ENCODE peak calls at places on chromosomes 3 and 15, in four cellular contexts. One of them, this sample, is unnamed.

GRCh38 chr3:26624209-26624775 is 1.7 kb downstream of the LRRC3B start:
- DNase-seq in NCI-H1092 treated with DMSO at 0.1 percent for 48 hours: no peak
- DNase-seq in EH: no peak
- DNase-seq in LoVo: no peak
- DNase-seq in this sample: peak

GRCh38 chr3:12159227-12159601 is 502 bp upstream of the TIMP4 start:
- DNase-seq in NCI-H1092 treated with DMSO at 0.1 percent for 48 hours: peak
- DNase-seq in EH: peak
- DNase-seq in LoVo: peak
- DNase-seq in this sample: peak

GRCh38 chr3:189389346-189389745 is 217.6 kb downstream of the TPRG1 start:
- DNase-seq in NCI-H1092 treated with DMSO at 0.1 percent for 48 hours: no peak
- DNase-seq in EH: no peak
- DNase-seq in LoVo: no peak
- DNase-seq in this sample: no peak

GRCh38 chr15:68479406-68479805 is 47.4 kb upstream of the ITGA11 start:
- DNase-seq in NCI-H1092 treated with DMSO at 0.1 percent for 48 hours: no peak
- DNase-seq in EH: peak
- DNase-seq in LoVo: no peak
- DNase-seq in this sample: no peak

GRCh38 chr3:142353571-142353970 is 94.3 kb downstream of the XRN1 start:
- DNase-seq in NCI-H1092 treated with DMSO at 0.1 percent for 48 hours: no peak
- DNase-seq in EH: peak
- DNase-seq in LoVo: no peak
- DNase-seq in this sample: no peak

GRCh38 chr3:189548053-189548452 is 83.1 kb upstream of the TP63 start:
- DNase-seq in NCI-H1092 treated with DMSO at 0.1 percent for 48 hours: no peak
- DNase-seq in EH: no peak
- DNase-seq in LoVo: no peak
- DNase-seq in this sample: no peak

GRCh38 chr3:143037867-143038266 is 36.5 kb downstream of the U2SURP start:
- DNase-seq in NCI-H1092 treated with DMSO at 0.1 percent for 48 hours: no peak
- DNase-seq in EH: no peak
- DNase-seq in LoVo: no peak
- DNase-seq in this sample: peak

GRCh38 chr15:40291088-40291574 is 8.3 kb upstream of the ANKRD63 start:
- DNase-seq in NCI-H1092 treated with DMSO at 0.1 percent for 48 hours: no peak
- DNase-seq in EH: peak
- DNase-seq in LoVo: peak
- DNase-seq in this sample: peak

GRCh38 chr15:71355268-71355667 is 240.0 kb downstream of the THSD4 start:
- DNase-seq in NCI-H1092 treated with DMSO at 0.1 percent for 48 hours: no peak
- DNase-seq in EH: no peak
- DNase-seq in LoVo: no peak
- DNase-seq in this sample: no peak

GRCh38 chr3:169365993-169366915 is 297.3 kb downstream of the MECOM start:
- DNase-seq in NCI-H1092 treated with DMSO at 0.1 percent for 48 hours: no peak
- DNase-seq in EH: no peak
- DNase-seq in LoVo: no peak
- DNase-seq in this sample: peak

GRCh38 chr15:74421302-74422245 is 12.2 kb downstream of the SEMA7A start:
- DNase-seq in NCI-H1092 treated with DMSO at 0.1 percent for 48 hours: no peak
- DNase-seq in EH: no peak
- DNase-seq in LoVo: no peak
- DNase-seq in this sample: no peak

GRCh38 chr15:38189651-38190280 is 62.9 kb upstream of the SPRED1 start:
- DNase-seq in NCI-H1092 treated with DMSO at 0.1 percent for 48 hours: no peak
- DNase-seq in EH: peak
- DNase-seq in LoVo: no peak
- DNase-seq in this sample: no peak

GRCh38 chr3:45635475-45636256 is 41.1 kb downstream of the LIMD1 start:
- DNase-seq in NCI-H1092 treated with DMSO at 0.1 percent for 48 hours: no peak
- DNase-seq in EH: peak
- DNase-seq in LoVo: peak
- DNase-seq in this sample: no peak

GRCh38 chr3:113844622-113845222 is 6.1 kb downstream of the GRAMD1C start:
- DNase-seq in NCI-H1092 treated with DMSO at 0.1 percent for 48 hours: peak
- DNase-seq in EH: peak
- DNase-seq in LoVo: peak
- DNase-seq in this sample: peak

GRCh38 chr3:105431171-105431570 is 64.5 kb downstream of the ALCAM start:
- DNase-seq in NCI-H1092 treated with DMSO at 0.1 percent for 48 hours: peak
- DNase-seq in EH: no peak
- DNase-seq in LoVo: no peak
- DNase-seq in this sample: peak

GRCh38 chr3:14623569-14624051 is 28.0 kb upstream of the CCDC174 start:
- DNase-seq in NCI-H1092 treated with DMSO at 0.1 percent for 48 hours: no peak
- DNase-seq in EH: no peak
- DNase-seq in LoVo: no peak
- DNase-seq in this sample: no peak

GRCh38 chr15:40968290-40969085 is 15.2 kb downstream of the CHAC1 start:
- DNase-seq in NCI-H1092 treated with DMSO at 0.1 percent for 48 hours: no peak
- DNase-seq in EH: no peak
- DNase-seq in LoVo: no peak
- DNase-seq in this sample: peak

GRCh38 chr3:133821767-133822638 is 16.4 kb downstream of the SRPRB start:
- DNase-seq in NCI-H1092 treated with DMSO at 0.1 percent for 48 hours: no peak
- DNase-seq in EH: peak
- DNase-seq in LoVo: peak
- DNase-seq in this sample: no peak

GRCh38 chr3:27596334-27596841 is 112.2 kb upstream of the SLC4A7 start:
- DNase-seq in NCI-H1092 treated with DMSO at 0.1 percent for 48 hours: no peak
- DNase-seq in EH: peak
- DNase-seq in LoVo: no peak
- DNase-seq in this sample: peak

GRCh38 chr3:132230156-132231000 is 86.8 kb upstream of the ACP3 start:
- DNase-seq in NCI-H1092 treated with DMSO at 0.1 percent for 48 hours: no peak
- DNase-seq in EH: no peak
- DNase-seq in LoVo: no peak
- DNase-seq in this sample: no peak

GRCh38 chr3:88657459-88657858 is 450.0 kb upstream of the EPHA3 start:
- DNase-seq in NCI-H1092 treated with DMSO at 0.1 percent for 48 hours: no peak
- DNase-seq in EH: no peak
- DNase-seq in LoVo: no peak
- DNase-seq in this sample: no peak